ENCODE peak calls at places on chromosomes 6 and 20, in five cellular contexts. F, Q, E, L and K are unnamed samples.
A peak's percentile ranks its signal among the peaks of the same experiment; 100 is the strongest.

GRCh38 chr6:26493258-26493657 is 6.8 kb upstream of the BTN1A1 start:
- DNase-seq in L (no peak), Q (no peak), F (no peak), E (peak; percentile 69), K (no peak)

GRCh38 chr6:74343804-74344203 is 647.8 kb downstream of the CD109 start:
- DNase-seq in F (no peak), L (no peak), E (peak; percentile 11), Q (no peak), K (no peak)

GRCh38 chr20:36117638-36118037 is 36.9 kb upstream of the EPB41L1 start:
- DNase-seq in L (no peak), E (no peak), Q (no peak), F (no peak), K (no peak)

GRCh38 chr6:82363368-82364086 is at the start of gene TPBG:
- DNase-seq in F (peak; percentile 70), L (peak; percentile 83), Q (peak; percentile 42), E (peak; percentile 58), K (peak; percentile 75)

GRCh38 chr6:92588126-92588525 is 831.2 kb downstream of the EPHA7 start:
- DNase-seq in Q (no peak), L (no peak), F (no peak), E (no peak), K (no peak)

GRCh38 chr20:2578430-2579192 is 42.2 kb downstream of the TMC2 start:
- DNase-seq in E (no peak), Q (no peak), F (no peak), L (no peak), K (no peak)

GRCh38 chr6:117469356-117469755 is 13.1 kb upstream of the DCBLD1 start:
- DNase-seq in Q (no peak), F (no peak), L (no peak), E (no peak), K (no peak)

GRCh38 chr6:161395832-161396231 is 122.0 kb upstream of the AGPAT4 start:
- DNase-seq in Q (no peak), F (no peak), E (no peak), L (no peak), K (no peak)

GRCh38 chr6:15608406-15608805 is 54.4 kb downstream of the DTNBP1 start:
- DNase-seq in E (no peak), Q (no peak), L (no peak), F (no peak), K (no peak)

GRCh38 chr6:82364087-82365010 is 732 bp downstream of the TPBG start:
- DNase-seq in E (no peak), F (peak; percentile 76), Q (peak; percentile 55), L (peak; percentile 87), K (peak; percentile 79)

GRCh38 chr6:88220493-88220892 is 54.3 kb upstream of the CNR1 start:
- DNase-seq in F (no peak), L (no peak), Q (no peak), E (peak; percentile 25), K (no peak)

GRCh38 chr6:111789593-111789992 is 83.7 kb downstream of the FYN start:
- DNase-seq in L (no peak), F (peak; percentile 75), E (no peak), Q (no peak), K (no peak)

GRCh38 chr20:10443936-10444335 is 8.8 kb downstream of the SLX4IP start:
- DNase-seq in Q (no peak), L (no peak), E (no peak), F (no peak), K (no peak)

GRCh38 chr6:31945507-31946369 is at the start of gene CFB:
- DNase-seq in Q (peak; percentile 83), E (no peak), L (peak; percentile 86), F (peak; percentile 93), K (peak; percentile 89)
- H3K4me3 ChIP-seq in Q (no peak within 1 kb of the TSS), E (no peak within 1 kb of the TSS), L (peak within 1 kb of the TSS; percentile 30), F (peak within 1 kb of the TSS; percentile 22), K (peak within 1 kb of the TSS; percentile 57)

GRCh38 chr6:137866200-137866913 is 702 bp upstream of the TNFAIP3 start:
- DNase-seq in F (peak; percentile 82), Q (no peak), L (peak; percentile 41), E (no peak), K (peak; percentile 88)
- H3K27ac ChIP-seq in F (peak overlapping the region; percentile 93), Q (peak overlapping the region; percentile 85), L (peak overlapping the region; percentile 96), E (peak overlapping the region; percentile 76), K (peak overlapping the region; percentile 75)

GRCh38 chr6:14270925-14271791 is 153.6 kb downstream of the CD83 start:
- DNase-seq in E (no peak), Q (no peak), L (no peak), F (no peak), K (no peak)
- TF ChIP-seq CTCF in E (no peak), Q (no peak), L (no peak), F (no peak), K (no peak)

DNA sequence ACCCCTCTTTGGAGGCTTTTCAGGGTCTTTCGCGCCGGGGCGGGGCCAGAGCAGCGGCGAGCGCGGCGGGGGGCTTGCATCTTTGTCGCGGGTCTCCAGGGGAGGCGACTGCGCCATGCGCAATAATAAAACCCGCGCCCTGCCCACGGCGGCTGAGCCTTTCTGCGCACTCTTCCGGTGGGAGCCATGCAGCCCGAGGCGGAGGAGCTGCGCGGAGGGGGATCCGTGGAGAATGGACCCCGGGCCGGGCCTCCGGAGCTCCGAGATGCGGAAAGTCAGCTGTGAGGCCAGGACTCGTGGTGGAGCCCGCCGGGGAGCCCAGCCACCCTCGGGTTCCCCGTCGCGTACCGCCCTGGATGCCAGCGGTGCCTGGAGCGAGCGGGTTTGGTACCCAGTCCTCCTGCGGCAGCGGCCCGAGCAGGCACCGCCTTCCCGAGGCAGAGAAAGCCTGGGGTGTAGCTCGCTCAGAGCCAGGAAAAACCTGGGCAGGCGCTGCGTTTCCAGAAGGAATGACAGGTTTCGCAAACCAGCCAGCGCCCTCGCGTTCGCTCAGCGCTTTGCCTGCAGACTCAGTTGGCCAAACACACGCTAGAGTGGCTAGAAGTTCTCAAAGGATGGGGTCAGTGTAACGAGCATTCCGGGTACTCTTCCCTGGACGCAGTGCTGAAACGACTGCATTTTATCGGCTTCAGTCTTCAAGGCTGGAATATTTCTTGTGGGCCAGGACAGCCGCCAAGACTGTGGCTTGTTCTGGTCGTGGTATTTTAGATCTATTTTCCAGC is 1.3 kb downstream of the AKAP12 start:
- DNase-seq in F (peak; percentile 88), E (no peak), L (peak; percentile 74), Q (peak; percentile 32), K (peak; percentile 86)
- H3K4me3 ChIP-seq in F (peak overlapping the region; percentile 92), E (no peak overlapping the region), L (peak overlapping the region; percentile 50), Q (peak overlapping the region; percentile 59), K (peak overlapping the region; percentile 87)

DNA sequence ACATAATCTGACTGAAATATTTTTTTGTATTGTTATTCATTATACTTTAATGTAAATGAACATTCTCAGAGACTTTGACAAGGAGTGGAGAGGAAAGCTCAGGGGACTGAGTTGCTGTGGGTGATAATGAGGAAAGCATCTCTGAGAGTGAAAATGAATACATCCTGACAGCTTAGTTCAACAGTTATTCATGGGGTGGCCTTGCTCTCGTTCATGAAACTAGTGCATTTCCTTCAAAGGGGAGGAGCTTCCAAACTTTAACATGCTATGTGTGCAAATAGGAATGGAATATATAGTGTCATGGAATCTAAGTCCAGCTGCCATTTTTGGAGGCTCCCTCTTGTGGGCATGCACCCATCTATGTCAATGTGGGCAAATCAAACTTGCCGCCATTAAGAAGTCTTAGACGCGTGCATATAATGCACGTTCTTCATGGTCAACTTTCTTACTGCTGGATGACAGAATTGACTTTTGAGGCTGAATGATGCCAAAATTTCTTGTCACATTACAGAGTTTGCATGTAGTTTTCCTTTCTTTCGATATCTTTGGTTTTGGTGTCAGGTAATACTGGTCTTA is 124.3 kb upstream of the TMEM170B start:
- DNase-seq in L (no peak), F (no peak), E (no peak), Q (no peak), K (no peak)
- H3K27ac ChIP-seq in L (no peak overlapping the region), F (no peak overlapping the region), E (no peak overlapping the region), Q (no peak overlapping the region), K (peak overlapping the region; percentile 84)

GRCh38 chr20:38043512-38044300 is 10.2 kb downstream of the RPRD1B start:
- DNase-seq in E (no peak), L (no peak), Q (no peak), F (no peak), K (no peak)
- TF ChIP-seq CTCF in E (no peak), L (no peak), Q (no peak), F (no peak), K (no peak)

DNA sequence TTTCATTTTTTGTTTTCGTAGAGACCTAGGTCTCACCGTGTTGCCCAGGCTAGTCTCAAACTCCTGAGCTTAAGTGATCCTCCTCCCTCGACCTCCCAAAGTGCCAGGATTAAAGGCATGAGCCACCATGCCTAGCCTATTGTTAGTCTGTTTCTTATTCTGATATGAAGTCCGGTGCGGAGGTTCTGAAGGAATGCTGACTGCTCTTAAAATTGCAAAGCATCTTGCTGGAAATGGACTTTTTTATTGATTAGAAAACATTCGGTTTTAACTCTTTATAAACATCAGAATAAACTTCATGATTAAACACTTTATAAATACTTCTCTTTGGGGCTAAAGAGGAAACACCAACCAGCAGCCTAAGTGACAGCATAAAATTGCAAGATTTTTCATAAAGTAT is 3.2 kb downstream of the TNFAIP3 start:
- DNase-seq in F (no peak), E (no peak), L (no peak), Q (no peak), K (no peak)
- H3K4me3 ChIP-seq in F (peak overlapping the region; percentile 88), E (peak overlapping the region; percentile 88), L (peak overlapping the region; percentile 79), Q (no peak overlapping the region), K (peak overlapping the region; percentile 48)